ENCODE peak calls at places on chromosomes 11 and 22, in six cellular contexts. L, V, A, G, S and H are unnamed samples.

GRCh38 chr11:86800076-86800955 is at the start of gene PRSS23:
- DNase-seq in L (peak; percentile 44), V (peak; percentile 40), A (peak; percentile 79), G (no peak), S (no peak), H (peak; percentile 92)

GRCh38 chr11:93969925-93970922 is 50.9 kb upstream of the HEPHL1 start:
- DNase-seq in L (no peak), V (no peak), A (no peak), G (no peak), S (no peak), H (no peak)

GRCh38 chr11:85647604-85648299 is at the start of gene TMEM126A:
- DNase-seq in L (peak; percentile 75), V (peak; percentile 81), A (peak; percentile 94), G (peak; percentile 97), S (no peak), H (peak; percentile 97)

GRCh38 chr11:95512682-95513081 is 276.9 kb downstream of the FAM76B start:
- DNase-seq in L (peak; percentile 88), V (peak; percentile 25), A (no peak), G (no peak), S (peak; percentile 91), H (peak; percentile 80)

GRCh38 chr22:25650834-25651233 is 86.4 kb downstream of the GRK3 start:
- DNase-seq in L (no peak), V (no peak), A (no peak), G (peak; percentile 56), S (no peak), H (no peak)

GRCh38 chr11:1276061-1276790 is 33.2 kb downstream of the TOLLIP start:
- DNase-seq in L (no peak), V (no peak), A (peak; percentile 67), G (no peak), S (no peak), H (no peak)

GRCh38 chr11:58832246-58832645 is 12.3 kb downstream of the GLYATL2 start:
- DNase-seq in L (no peak), V (no peak), A (no peak), G (no peak), S (no peak), H (no peak)

GRCh38 chr11:124294697-124295096 is 19.1 kb downstream of the OR8D1 start:
- DNase-seq in L (no peak), V (no peak), A (no peak), G (peak; percentile 16), S (no peak), H (no peak)

GRCh38 chr11:79344765-79345164 is 96.1 kb downstream of the TENM4 start:
- DNase-seq in L (no peak), V (no peak), A (no peak), G (no peak), S (no peak), H (no peak)

GRCh38 chr11:12845739-12846358 is 163.3 kb upstream of the RASSF10 start:
- DNase-seq in L (peak; percentile 78), V (no peak), A (no peak), G (no peak), S (no peak), H (no peak)

GRCh38 chr22:43236401-43237166 is 49.6 kb upstream of the TTLL12 start:
- DNase-seq in L (no peak), V (no peak), A (peak; percentile 77), G (no peak), S (no peak), H (no peak)

GRCh38 chr22:30747493-30747892 is 52.8 kb downstream of the OSBP2 start:
- DNase-seq in L (no peak), V (no peak), A (no peak), G (no peak), S (no peak), H (no peak)

GRCh38 chr22:24402460-24403192 is 24.8 kb upstream of the ADORA2A start:
- DNase-seq in L (peak; percentile 94), V (peak; percentile 89), A (peak; percentile 80), G (peak; percentile 65), S (no peak), H (peak; percentile 92)

GRCh38 chr22:23182289-23183106 is 2.2 kb downstream of the BCR start:
- DNase-seq in L (peak; percentile 19), V (peak; percentile 30), A (peak; percentile 5), G (peak; percentile 33), S (no peak), H (no peak)

DNA sequence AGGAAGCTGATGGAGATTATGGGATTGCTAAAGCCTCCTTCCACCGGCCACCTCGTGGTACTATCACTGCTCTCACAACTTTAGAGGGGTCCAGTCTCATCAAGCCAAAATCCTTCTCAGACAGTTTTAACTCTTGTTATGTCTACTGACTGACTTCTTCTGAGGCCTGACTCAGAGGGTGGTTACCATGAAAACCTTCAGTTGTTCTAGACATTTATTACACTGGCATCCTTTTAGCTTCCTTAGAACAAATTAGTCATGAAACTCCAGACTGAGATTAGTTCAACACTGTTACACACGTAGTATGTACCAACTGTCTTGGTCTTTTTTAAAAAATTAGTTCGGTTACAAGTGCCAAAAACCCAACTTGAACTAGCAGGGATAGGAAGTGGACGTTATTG is 7.5 kb downstream of the DIXDC1 start:
- DNase-seq in L (peak; percentile 83), V (no peak), A (no peak), G (no peak), S (no peak), H (no peak)
- H3K4me3 ChIP-seq in L (no peak overlapping the region), V (no peak overlapping the region), A (no peak overlapping the region), G (no peak overlapping the region), S (no peak overlapping the region), H (no peak overlapping the region)

GRCh38 chr11:72233773-72234513 is 9.4 kb downstream of the INPPL1 start:
- DNase-seq in L (no peak), V (no peak), A (no peak), G (no peak), S (peak; percentile 54), H (no peak)
- TF ChIP-seq POLR2A in L (no peak), V (no peak), A (no peak), G (no peak), S (no peak), H (no peak)

GRCh38 chr11:19800714-19801519 is 88.3 kb downstream of the NAV2 start:
- DNase-seq in L (no peak), V (no peak), A (no peak), G (no peak), S (no peak), H (no peak)
- TF ChIP-seq CTCF in L (no peak), V (no peak), A (no peak), G (no peak), S (no peak), H (no peak)

GRCh38 chr11:63762662-63763505 is 5.7 kb downstream of the ZFTA start:
- DNase-seq in L (no peak), V (no peak), A (peak; percentile 73), G (no peak), S (no peak), H (no peak)
- H3K4me3 ChIP-seq in L (no peak overlapping the region), V (peak overlapping the region; percentile 53), A (peak overlapping the region; percentile 42), G (no peak overlapping the region), S (peak overlapping the region; percentile 45), H (no peak overlapping the region)

GRCh38 chr11:64778223-64778472 is 194 bp downstream of the SF1 start:
- DNase-seq in L (no peak), V (no peak), A (no peak), G (no peak), S (no peak), H (no peak)
- TF ChIP-seq POLR2A in L (no peak), V (no peak), A (no peak), G (no peak), S (no peak), H (no peak)

GRCh38 chr11:77470971-77471370 is 2.9 kb downstream of the PAK1 start:
- DNase-seq in L (no peak), V (no peak), A (no peak), G (no peak), S (no peak), H (no peak)

GRCh38 chr11:77470504-77470903 is 3.4 kb downstream of the PAK1 start:
- DNase-seq in L (no peak), V (no peak), A (no peak), G (no peak), S (no peak), H (no peak)

GRCh38 chr11:77467993-77468392 is 5.9 kb downstream of the PAK1 start:
- DNase-seq in L (no peak), V (no peak), A (no peak), G (no peak), S (no peak), H (no peak)

GRCh38 chr11:77467233-77467632 is 6.7 kb downstream of the PAK1 start:
- DNase-seq in L (peak; percentile 12), V (no peak), A (no peak), G (no peak), S (no peak), H (no peak)

DNA sequence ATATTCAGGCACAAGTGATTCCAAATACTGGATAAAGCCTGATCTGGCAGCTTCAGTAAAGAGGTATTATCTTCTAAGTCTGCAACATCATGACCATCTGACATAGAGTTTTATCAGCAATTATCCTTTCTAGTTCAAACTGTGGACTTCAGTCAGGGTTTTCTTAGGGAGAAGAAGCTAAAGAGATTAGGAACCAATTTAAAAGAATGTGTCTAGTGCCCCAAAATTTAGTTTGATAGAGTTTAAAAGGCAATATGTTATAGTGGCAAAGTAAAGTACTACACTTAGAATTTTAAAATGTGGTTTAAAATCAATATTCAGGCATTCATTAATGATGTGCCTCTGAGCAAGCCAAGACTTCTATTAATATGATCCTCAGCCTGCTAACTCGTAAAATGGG is 5.4 kb downstream of the PAK1 start:
- DNase-seq in L (no peak), V (no peak), A (no peak), G (no peak), S (no peak), H (no peak)
- TF ChIP-seq CTCF in L (no peak), V (no peak), A (no peak), G (no peak), S (no peak), H (no peak)

DNA sequence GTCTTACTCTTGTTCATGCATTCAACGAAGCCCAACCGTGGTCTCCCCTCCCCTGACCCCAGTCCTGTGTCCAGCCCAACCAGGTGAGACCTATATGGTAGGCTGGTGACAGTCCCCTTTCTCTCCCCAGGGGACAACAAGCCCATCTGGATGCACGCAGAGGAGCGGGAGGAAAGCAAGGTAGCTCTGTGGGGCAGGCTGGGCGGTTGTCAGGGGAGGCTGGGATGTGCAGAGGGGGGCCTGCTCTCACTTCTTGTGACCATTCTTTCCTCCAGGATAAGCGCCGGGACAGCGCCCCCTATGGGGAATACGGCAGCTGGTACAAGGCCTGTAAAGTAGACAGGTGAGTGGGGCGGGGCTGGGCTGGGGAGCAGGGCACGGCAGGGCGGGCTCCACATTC is 3.5 kb upstream of the RAB1B start:
- DNase-seq in L (no peak), V (no peak), A (no peak), G (peak; percentile 46), S (no peak), H (no peak)
- H3K4me3 ChIP-seq in L (no peak overlapping the region), V (no peak overlapping the region), A (no peak overlapping the region), G (no peak overlapping the region), S (no peak overlapping the region), H (no peak overlapping the region)